ENCODE peak calls at places on chromosome 5, in eight cellular contexts. I is CD8-positive, alpha-beta T cell; A is PC-3; Z is CD4-positive, alpha-beta memory T cell; N is neuronal stem cell; P is fibroblast of lung; J is tibial nerve; B is GM23338. Q is an unnamed sample.
A peak's percentile ranks its signal among the peaks of the same experiment; 100 is the strongest.

GRCh38 chr5:87243161-87243877 is 24.4 kb upstream of the RASA1 start:
- DNase-seq in I (no peak), A (peak; percentile 42), Z (no peak), N (no peak), P (peak; percentile 63), J (no peak), B (no peak), Q (peak; percentile 73)

GRCh38 chr5:65198777-65199120 is 283.0 kb downstream of the ADAMTS6 start:
- DNase-seq in I (no peak), A (peak; percentile 92), Z (no peak), N (no peak), P (peak; percentile 100), J (no peak), B (no peak), Q (peak; percentile 97)

GRCh38 chr5:84384604-84385575 is at the start of gene EDIL3:
- DNase-seq in I (no peak), A (no peak), Z (no peak), N (peak; percentile 59), P (peak; percentile 72), J (no peak), B (peak; percentile 82), Q (no peak)

GRCh38 chr5:2542026-2542425 is 209.5 kb downstream of the IRX2 start:
- DNase-seq in I (peak; percentile 9), A (no peak), Z (no peak), N (no peak), P (no peak), J (no peak), B (no peak), Q (no peak)

GRCh38 chr5:131296213-131296672 is 32.4 kb downstream of the CDC42SE2 start:
- DNase-seq in I (no peak), A (no peak), Z (no peak), N (no peak), P (no peak), J (no peak), B (no peak), Q (no peak)

GRCh38 chr5:93145767-93146166 is 435.3 kb downstream of the NR2F1-AS1 start:
- DNase-seq in I (no peak), A (peak; percentile 49), Z (no peak), N (no peak), P (peak; percentile 71), J (no peak), B (no peak), Q (no peak)

GRCh38 chr5:90472783-90473182 is 1.8 kb downstream of the MBLAC2 start:
- DNase-seq in I (no peak), A (no peak), Z (no peak), N (no peak), P (no peak), J (no peak), B (no peak), Q (no peak)

GRCh38 chr5:168874713-168875380 is 295.7 kb upstream of the PANK3 start:
- DNase-seq in I (no peak), A (peak; percentile 14), Z (no peak), N (no peak), P (peak; percentile 24), J (no peak), B (peak; percentile 76), Q (no peak)

GRCh38 chr5:140117523-140117922 is 3.6 kb downstream of the PURA start:
- DNase-seq in I (no peak), A (no peak), Z (no peak), N (no peak), P (no peak), J (no peak), B (no peak), Q (no peak)

GRCh38 chr5:109829331-109829730 is 139.6 kb downstream of the MAN2A1 start:
- DNase-seq in I (no peak), A (no peak), Z (no peak), N (no peak), P (peak; percentile 24), J (no peak), B (no peak), Q (no peak)

GRCh38 chr5:156479864-156480263 is 152.9 kb downstream of the SGCD start:
- DNase-seq in I (no peak), A (no peak), Z (no peak), N (no peak), P (peak; percentile 14), J (no peak), B (no peak), Q (peak; percentile 89)

GRCh38 chr5:34682926-34683623 is 26.9 kb downstream of the RAI14 start:
- DNase-seq in I (no peak), A (peak; percentile 89), Z (no peak), N (no peak), P (peak; percentile 87), J (no peak), B (no peak), Q (peak; percentile 48)

GRCh38 chr5:137822158-137822764 is 45.4 kb upstream of the MYOT start:
- DNase-seq in I (no peak), A (peak; percentile 70), Z (no peak), N (peak; percentile 52), P (peak; percentile 36), J (no peak), B (peak; percentile 83), Q (no peak)

GRCh38 chr5:167448376-167448775 is 843.1 kb upstream of the WWC1 start:
- DNase-seq in I (no peak), A (no peak), Z (no peak), N (no peak), P (no peak), J (no peak), B (no peak), Q (no peak)

GRCh38 chr5:137137013-137137632 is 362.0 kb downstream of the SPOCK1 start:
- DNase-seq in I (no peak), A (no peak), Z (no peak), N (no peak), P (peak; percentile 82), J (no peak), B (no peak), Q (no peak)

GRCh38 chr5:54215233-54215736 is 95.1 kb downstream of the ARL15 start:
- DNase-seq in I (no peak), A (no peak), Z (no peak), N (peak; percentile 56), P (no peak), J (no peak), B (peak; percentile 84), Q (no peak)

GRCh38 chr5:88724201-88724600 is 158.8 kb downstream of the MEF2C start:
- DNase-seq in I (no peak), A (peak; percentile 68), Z (no peak), N (no peak), P (peak; percentile 21), J (no peak), B (peak; percentile 19), Q (no peak)

GRCh38 chr5:36570268-36570667 is 36.1 kb upstream of the SLC1A3 start:
- DNase-seq in I (no peak), A (no peak), Z (no peak), N (no peak), P (peak; percentile 71), J (no peak), B (no peak), Q (peak; percentile 76)

DNA sequence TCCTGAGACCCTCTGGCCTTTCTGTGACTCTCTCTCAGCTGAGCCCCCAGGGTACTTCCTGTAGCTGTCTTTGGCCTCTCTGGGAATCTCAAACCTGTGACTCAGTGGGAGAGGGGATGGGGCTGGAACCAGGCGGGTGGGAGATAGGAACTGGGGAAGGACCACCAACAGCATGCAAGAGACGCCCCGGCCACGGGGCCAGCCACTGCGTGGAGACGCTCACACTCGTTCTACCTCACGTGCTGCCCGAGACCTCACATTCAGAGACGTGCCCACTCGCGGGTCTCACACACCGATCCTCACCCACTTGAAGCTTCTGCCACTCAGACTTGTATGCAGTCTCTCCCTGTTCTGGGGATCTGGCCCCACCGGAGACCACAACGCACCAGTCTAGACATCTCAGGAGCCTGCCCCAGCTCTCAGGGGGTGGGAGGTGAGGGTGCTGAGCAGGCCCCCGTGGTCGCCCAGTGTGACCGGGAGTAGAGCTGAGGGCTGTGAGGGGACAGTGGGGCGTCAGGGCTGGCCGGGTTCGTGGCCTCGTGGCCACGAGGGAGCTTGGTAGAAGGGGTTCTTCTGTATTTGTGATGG is 13.8 kb downstream of the GPRIN1 start:
- DNase-seq in I (no peak), A (no peak), Z (no peak), N (no peak), P (no peak), J (no peak), B (no peak), Q (no peak)
- H3K4me3 ChIP-seq in I (peak overlapping the region; percentile 41), A (no peak overlapping the region), Z (no peak overlapping the region), N (no peak overlapping the region), P (no peak overlapping the region), J (no peak overlapping the region), B (peak overlapping the region; percentile 49), Q (no peak overlapping the region)

GRCh38 chr5:81590498-81591384 is 160.2 kb downstream of the SSBP2 start:
- DNase-seq in I (no peak), A (no peak), Z (no peak), N (peak; percentile 5), P (peak; percentile 45), J (no peak), B (no peak), Q (no peak)
- H3K4me3 ChIP-seq in I (no peak overlapping the region), A (no peak overlapping the region), Z (no peak overlapping the region), N (no peak overlapping the region), P (no peak overlapping the region), J (no peak overlapping the region), B (no peak overlapping the region), Q (no peak overlapping the region)

GRCh38 chr5:177362102-177362868 is 4.6 kb downstream of the RGS14 start:
- DNase-seq in I (no peak), A (no peak), Z (no peak), N (no peak), P (no peak), J (no peak), B (peak; percentile 32), Q (no peak)
- H3K4me3 ChIP-seq in I (peak overlapping the region; percentile 47), A (peak overlapping the region; percentile 77), Z (peak overlapping the region; percentile 11), N (no peak overlapping the region), P (no peak overlapping the region), J (no peak overlapping the region), B (peak overlapping the region; percentile 71), Q (no peak overlapping the region)

GRCh38 chr5:7396169-7397004 is 449 bp downstream of the ADCY2 start:
- DNase-seq in I (no peak), A (peak; percentile 9), Z (no peak), N (no peak), P (peak; percentile 34), J (no peak), B (peak; percentile 47), Q (no peak)

GRCh38 chr5:7398596-7399260 is 2.8 kb downstream of the ADCY2 start:
- DNase-seq in I (no peak), A (no peak), Z (no peak), N (no peak), P (no peak), J (no peak), B (no peak), Q (no peak)

GRCh38 chr5:7397935-7398334 is 2.0 kb downstream of the ADCY2 start:
- DNase-seq in I (no peak), A (no peak), Z (no peak), N (no peak), P (no peak), J (no peak), B (no peak), Q (no peak)

GRCh38 chr5:7395432-7396168 is at the start of gene ADCY2:
- DNase-seq in I (no peak), A (no peak), Z (no peak), N (no peak), P (no peak), J (no peak), B (peak; percentile 49), Q (no peak)

DNA sequence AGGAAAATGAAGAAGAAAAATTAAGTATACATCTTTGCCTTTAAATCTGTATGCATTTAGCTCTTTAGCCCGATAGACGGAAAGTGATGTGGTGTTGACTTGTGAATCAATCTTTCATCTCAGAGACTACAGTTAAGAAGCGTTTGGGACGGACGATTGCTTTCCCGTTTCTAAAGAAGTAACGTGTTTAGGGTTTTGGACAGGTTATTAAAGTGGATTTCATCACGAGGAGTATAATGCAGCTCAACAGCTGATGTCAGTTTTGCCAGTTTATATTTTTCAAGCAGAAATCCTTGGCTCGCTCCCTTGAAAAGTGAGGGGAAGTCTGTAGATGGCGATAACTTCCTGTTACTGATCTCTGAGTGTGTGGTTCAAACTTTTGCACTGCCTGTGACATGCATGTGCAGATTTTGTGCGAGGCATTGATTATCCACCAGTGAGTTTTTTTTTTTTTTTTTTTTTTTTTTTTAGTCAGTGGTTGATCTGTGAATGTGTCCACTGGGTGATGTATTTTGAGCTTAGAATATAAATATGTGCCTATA is 1.1 kb downstream of the ADCY2 start:
- DNase-seq in I (no peak), A (no peak), Z (no peak), N (no peak), P (peak; percentile 31), J (no peak), B (no peak), Q (no peak)
- H3K4me3 ChIP-seq in I (no peak overlapping the region), A (no peak overlapping the region), Z (no peak overlapping the region), N (peak overlapping the region; percentile 77), P (no peak overlapping the region), J (peak overlapping the region; percentile 46), B (peak overlapping the region; percentile 95), Q (no peak overlapping the region)

Q was measured in skeletal muscle cell.